ENCODE peak calls at places on chromosomes 1 and 21, in nine cellular contexts. J is pancreas, X is adrenal gland, O is MM.1S, S is colonic mucosa, Y is H9, K is endodermal cell, P is brain microvascular endothelial cell, Z is neural progenitor cell. C is an unnamed sample.

GRCh38 chr1:58779059-58779754 is 4.6 kb downstream of the JUN start:
- DNase-seq in J (no peak), X (no peak), O (no peak), S (no peak), Y (no peak), K (no peak), P (no peak), Z (no peak), C (peak; percentile 18)

GRCh38 chr1:9186082-9186859 is 48.3 kb upstream of the H6PD start:
- DNase-seq in J (no peak), X (no peak), O (no peak), S (no peak), Y (no peak), K (no peak), P (no peak), Z (no peak), C (peak; percentile 57)

GRCh38 chr1:54577612-54578011 is 29.6 kb downstream of the ACOT11 start:
- DNase-seq in J (peak; percentile 63), X (peak; percentile 75), O (no peak), S (peak; percentile 79), Y (no peak), K (no peak), P (peak; percentile 26), Z (no peak), C (peak; percentile 36)

GRCh38 chr1:9643351-9644256 is 7.9 kb upstream of the PIK3CD start:
- DNase-seq in J (no peak), X (no peak), O (no peak), S (no peak), Y (no peak), K (no peak), P (no peak), Z (no peak), C (no peak)

GRCh38 chr1:181160322-181160721 is 71.8 kb downstream of the IER5 start:
- DNase-seq in J (no peak), X (no peak), O (no peak), S (no peak), Y (no peak), K (no peak), P (no peak), Z (no peak), C (no peak)

GRCh38 chr1:101164776-101165175 is 72.0 kb upstream of the S1PR1 start:
- DNase-seq in J (no peak), X (no peak), O (no peak), S (no peak), Y (no peak), K (no peak), P (no peak), Z (no peak), C (no peak)

GRCh38 chr1:212315184-212315583 is 30.0 kb downstream of the PPP2R5A start:
- DNase-seq in J (no peak), X (no peak), O (no peak), S (no peak), Y (no peak), K (no peak), P (no peak), Z (no peak), C (no peak)

GRCh38 chr21:36710729-36711048 is 11.8 kb downstream of the SIM2 start:
- DNase-seq in J (no peak), X (no peak), O (no peak), S (no peak), Y (no peak), K (peak; percentile 65), P (no peak), Z (peak; percentile 68), C (no peak)

GRCh38 chr1:208248254-208248935 is 4.2 kb upstream of the PLXNA2 start:
- DNase-seq in J (no peak), X (no peak), O (no peak), S (no peak), Y (no peak), K (peak; percentile 35), P (no peak), Z (no peak), C (no peak)

GRCh38 chr1:117562581-117563491 is 43.0 kb upstream of the TENT5C start:
- DNase-seq in J (peak; percentile 61), X (no peak), O (no peak), S (peak; percentile 79), Y (no peak), K (no peak), P (no peak), Z (no peak), C (no peak)

GRCh38 chr1:119952496-119952895 is 56.2 kb upstream of the ADAM30 start:
- DNase-seq in J (no peak), X (no peak), O (no peak), S (no peak), Y (no peak), K (no peak), P (no peak), Z (no peak), C (no peak)

GRCh38 chr1:113874017-113874879 is 2.7 kb upstream of the PTPN22 start:
- DNase-seq in J (peak; percentile 63), X (no peak), O (no peak), S (peak; percentile 50), Y (peak; percentile 49), K (peak; percentile 66), P (no peak), Z (peak; percentile 9), C (peak; percentile 6)

GRCh38 chr21:38386967-38387366 is 111.3 kb downstream of the ERG start:
- DNase-seq in J (no peak), X (no peak), O (peak; percentile 20), S (no peak), Y (no peak), K (no peak), P (peak; percentile 60), Z (no peak), C (no peak)

GRCh38 chr1:53927376-53927881 is 18.1 kb downstream of the IFT25 start:
- DNase-seq in J (no peak), X (no peak), O (no peak), S (no peak), Y (no peak), K (no peak), P (no peak), Z (no peak), C (no peak)

GRCh38 chr21:45258476-45258875 is 29.2 kb downstream of the POFUT2 start:
- DNase-seq in J (no peak), X (no peak), O (no peak), S (peak; percentile 12), Y (peak; percentile 28), K (peak; percentile 40), P (no peak), Z (no peak), C (peak; percentile 36)

GRCh38 chr1:45926302-45926701 is 122.9 kb downstream of the MAST2 start:
- DNase-seq in J (no peak), X (no peak), O (no peak), S (no peak), Y (no peak), K (peak; percentile 59), P (no peak), Z (peak; percentile 15), C (no peak)

GRCh38 chr1:211099393-211099792 is 34.6 kb downstream of the KCNH1 start:
- DNase-seq in J (no peak), X (no peak), O (no peak), S (no peak), Y (no peak), K (no peak), P (no peak), Z (no peak), C (peak; percentile 11)

GRCh38 chr1:180444522-180444921 is 57.9 kb downstream of the ACBD6 start:
- DNase-seq in J (no peak), X (no peak), O (no peak), S (no peak), Y (no peak), K (no peak), P (no peak), Z (no peak), C (no peak)

GRCh38 chr1:53725238-53725689 is 13.7 kb downstream of the GLIS1 start:
- DNase-seq in J (no peak), X (no peak), O (no peak), S (no peak), Y (peak; percentile 86), K (peak; percentile 91), P (no peak), Z (peak; percentile 72), C (no peak)

GRCh38 chr1:88892146-88892877 is 945 bp upstream of the GTF2B start:
- DNase-seq in J (peak; percentile 44), X (peak; percentile 62), O (peak; percentile 16), S (no peak), Y (peak; percentile 43), K (peak; percentile 54), P (peak; percentile 31), Z (no peak), C (peak; percentile 89)

GRCh38 chr1:33860671-33861070 is 3.2 kb upstream of the HMGB4 start:
- DNase-seq in J (no peak), X (no peak), O (no peak), S (no peak), Y (no peak), K (no peak), P (no peak), Z (no peak), C (no peak)
- TF ChIP-seq CTCF in J (no peak), X (no peak), O (no peak), S (no peak), Y (no peak), K (no peak), P (no peak), Z (no peak), C (no peak)

GRCh38 chr1:112058815-112059450 is 69.5 kb upstream of the KCND3 start:
- DNase-seq in J (no peak), X (no peak), O (no peak), S (no peak), Y (peak; percentile 45), K (peak; percentile 79), P (no peak), Z (peak; percentile 20), C (no peak)
- TF ChIP-seq CTCF in J (no peak), X (no peak), O (no peak), S (no peak), Y (peak; percentile 62), K (peak; percentile 74), P (no peak), Z (peak; percentile 37), C (no peak)

GRCh38 chr1:201020647-201021332 is 2.7 kb downstream of the KIF21B start:
- DNase-seq in J (peak; percentile 37), X (no peak), O (peak; percentile 62), S (peak; percentile 43), Y (peak; percentile 64), K (peak; percentile 87), P (no peak), Z (peak; percentile 93), C (no peak)
- TF ChIP-seq CTCF in J (no peak), X (no peak), O (peak; percentile 58), S (no peak), Y (peak; percentile 62), K (peak; percentile 72), P (peak; percentile 64), Z (peak; percentile 61), C (peak; percentile 30)

DNA sequence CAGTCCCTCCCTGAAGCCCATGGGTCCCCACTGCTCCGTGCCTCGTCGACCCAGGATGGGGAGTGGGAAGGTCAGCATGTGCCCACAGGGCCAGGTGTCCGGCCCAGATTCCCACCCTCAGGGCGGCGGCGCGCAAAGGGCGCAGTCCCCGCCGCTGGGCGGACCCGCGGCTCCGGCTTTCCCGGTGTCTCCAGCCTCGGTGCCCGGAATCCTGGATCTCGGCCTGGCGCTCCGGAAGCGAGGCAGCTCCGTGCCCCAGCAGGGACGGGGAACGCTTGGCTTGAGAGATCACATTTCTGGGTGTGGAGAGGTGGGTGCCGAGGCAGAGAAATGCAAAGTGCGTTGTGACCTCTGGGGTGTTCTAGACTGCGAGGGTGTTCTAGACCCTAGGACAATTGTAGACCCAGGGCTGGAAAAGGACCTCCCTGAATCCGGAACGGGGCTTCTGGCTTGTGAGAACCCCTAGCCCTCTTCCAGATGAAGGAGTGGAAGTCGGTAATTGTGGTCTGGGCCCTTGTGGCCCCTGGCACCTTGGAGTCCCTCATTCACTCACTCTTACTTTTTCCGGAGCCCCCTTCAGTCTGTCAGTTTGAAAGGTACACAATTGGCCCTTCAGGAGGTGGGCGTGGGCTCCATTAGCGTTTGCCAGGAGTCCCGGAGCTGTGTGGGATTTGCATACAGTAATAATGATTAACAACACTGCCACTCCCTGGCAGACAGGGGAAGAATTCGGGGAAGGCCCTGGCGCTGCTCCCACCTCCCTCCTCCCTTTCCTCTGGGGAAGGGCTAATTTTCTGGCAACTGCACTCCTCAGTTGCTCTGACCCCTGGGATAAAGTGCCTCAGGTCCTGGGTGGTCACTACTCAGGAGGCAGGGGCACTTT is 1.7 kb upstream of the KCND3 start:
- DNase-seq in J (peak; percentile 83), X (peak; percentile 69), O (no peak), S (peak; percentile 69), Y (peak; percentile 81), K (peak; percentile 90), P (no peak), Z (peak; percentile 87), C (peak; percentile 20)
- TF ChIP-seq CTCF in J (no peak), X (no peak), O (peak; percentile 9), S (no peak), Y (peak; percentile 62), K (peak; percentile 60), P (peak; percentile 33), Z (peak; percentile 56), C (peak; percentile 11)